ENCODE peak calls at places on chromosomes 1 and 21, in ten cellular contexts. U is mesenchymal stem cell; A is GM23248; H is breast epithelium; O is CD4-positive, alpha-beta memory T cell; T is fibroblast of mammary gland; G is HFF-Myc; C is CD8-positive, alpha-beta memory T cell; Z is brain microvascular endothelial cell; V is fibroblast of lung. R is an unnamed sample.

GRCh38 chr1:114428083-114428754 is 82.8 kb downstream of the TRIM33 start:
- DNase-seq in U (peak), A (peak), H (no peak), O (peak), T (peak), G (no peak), C (no peak), Z (no peak), V (peak), R (no peak)

GRCh38 chr21:30248844-30249243 is 32.9 kb upstream of the CLDN8 start:
- DNase-seq in U (no peak), A (no peak), H (no peak), O (no peak), T (no peak), G (no peak), C (no peak), Z (no peak), V (no peak), R (no peak)

GRCh38 chr1:34060901-34061415 is 104.1 kb downstream of the CSMD2 start:
- DNase-seq in U (no peak), A (peak), H (no peak), O (no peak), T (peak), G (no peak), C (no peak), Z (no peak), V (no peak), R (no peak)

GRCh38 chr1:199353906-199354305 is 673.6 kb upstream of the NR5A2 start:
- DNase-seq in U (no peak), A (no peak), H (no peak), O (no peak), T (no peak), G (no peak), C (no peak), Z (no peak), V (peak), R (no peak)

GRCh38 chr1:156898151-156898550 is 4.6 kb downstream of the PEAR1 start:
- DNase-seq in U (peak), A (no peak), H (no peak), O (no peak), T (peak), G (peak), C (no peak), Z (peak), V (peak), R (peak)

GRCh38 chr1:99580451-99580850 is 65.5 kb upstream of the PALMD start:
- DNase-seq in U (peak), A (peak), H (no peak), O (no peak), T (peak), G (no peak), C (no peak), Z (no peak), V (no peak), R (no peak)

GRCh38 chr1:29437946-29438345 is 201.6 kb downstream of the PTPRU start:
- DNase-seq in U (no peak), A (no peak), H (peak), O (no peak), T (no peak), G (no peak), C (no peak), Z (no peak), V (no peak), R (no peak)

GRCh38 chr1:8969937-8970336 is 24.3 kb downstream of the CA6 start:
- DNase-seq in U (no peak), A (no peak), H (no peak), O (no peak), T (no peak), G (no peak), C (no peak), Z (no peak), V (no peak), R (no peak)

GRCh38 chr1:110490791-110491451 is 28.1 kb downstream of the KCNA10 start:
- DNase-seq in U (no peak), A (no peak), H (no peak), O (no peak), T (no peak), G (no peak), C (no peak), Z (no peak), V (no peak), R (no peak)

GRCh38 chr1:67532452-67533216 is 102.4 kb upstream of the SERBP1 start:
- DNase-seq in U (peak), A (peak), H (no peak), O (peak), T (peak), G (peak), C (no peak), Z (peak), V (peak), R (peak)

GRCh38 chr1:247385283-247385682 is 30.7 kb upstream of the NLRP3 start:
- DNase-seq in U (no peak), A (peak), H (no peak), O (no peak), T (peak), G (no peak), C (no peak), Z (no peak), V (no peak), R (no peak)

GRCh38 chr1:2321258-2321657 is 70.1 kb downstream of the MORN1 start:
- DNase-seq in U (no peak), A (no peak), H (no peak), O (no peak), T (no peak), G (no peak), C (no peak), Z (no peak), V (no peak), R (no peak)

GRCh38 chr1:221315330-221315729 is 426.6 kb downstream of the DUSP10 start:
- DNase-seq in U (peak), A (peak), H (no peak), O (no peak), T (peak), G (peak), C (no peak), Z (peak), V (peak), R (peak)

GRCh38 chr1:98732985-98733781 is 71.7 kb downstream of the SNX7 start:
- DNase-seq in U (no peak), A (no peak), H (no peak), O (no peak), T (no peak), G (no peak), C (no peak), Z (no peak), V (peak), R (no peak)

GRCh38 chr1:17765444-17766411 is 10.6 kb downstream of the ACTL8 start:
- DNase-seq in U (peak), A (peak), H (no peak), O (no peak), T (peak), G (peak), C (no peak), Z (peak), V (peak), R (peak)

GRCh38 chr1:209409786-209410185 is 173.7 kb upstream of the CAMK1G start:
- DNase-seq in U (peak), A (peak), H (no peak), O (no peak), T (peak), G (no peak), C (no peak), Z (peak), V (peak), R (peak)

GRCh38 chr1:17196496-17197180 is 8.3 kb upstream of the PADI1 start:
- DNase-seq in U (no peak), A (no peak), H (no peak), O (no peak), T (no peak), G (no peak), C (no peak), Z (no peak), V (no peak), R (no peak)

GRCh38 chr1:172107261-172107820 is 266.0 kb downstream of the DNM3 start:
- DNase-seq in U (peak), A (no peak), H (no peak), O (no peak), T (no peak), G (no peak), C (no peak), Z (no peak), V (peak), R (no peak)

GRCh38 chr1:10980094-10980577 is 32.3 kb upstream of the TARDBP start:
- DNase-seq in U (peak), A (peak), H (peak), O (no peak), T (peak), G (no peak), C (no peak), Z (peak), V (peak), R (no peak)

DNA sequence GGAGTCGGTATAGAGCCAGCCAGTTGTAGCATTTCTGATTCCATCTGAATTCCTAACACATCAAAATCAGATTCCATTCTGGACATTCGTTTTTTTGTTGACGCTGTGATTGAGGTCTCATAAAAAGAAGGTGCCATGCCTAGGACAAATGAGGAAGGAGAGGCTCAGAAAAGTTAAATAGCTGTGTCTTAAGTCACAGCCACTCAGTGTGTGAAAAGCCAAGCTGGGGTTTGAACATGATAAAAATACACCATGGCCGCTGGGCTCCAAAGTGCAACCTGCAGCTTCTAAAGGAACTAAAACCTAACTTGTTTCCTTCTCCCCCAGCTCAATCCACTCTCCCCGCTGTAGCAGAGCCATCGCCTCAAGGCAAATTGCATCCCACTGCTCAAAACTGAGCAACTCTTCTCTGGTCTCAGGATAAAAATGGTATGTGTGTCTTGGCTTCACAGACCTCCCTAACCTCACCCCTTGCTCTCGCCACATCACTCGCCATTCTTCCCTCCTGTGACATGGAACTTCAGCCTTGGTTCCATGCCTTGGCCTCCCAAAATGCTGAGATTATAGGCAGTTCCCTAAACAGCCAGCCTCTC is 22.1 kb upstream of the FAM20B start:
- DNase-seq in U (no peak), A (no peak), H (no peak), O (no peak), T (no peak), G (no peak), C (no peak), Z (no peak), V (no peak), R (no peak)
- H3K4me3 ChIP-seq in U (no peak), A (no peak), H (no peak), O (no peak), T (no peak), G (no peak), C (no peak), Z (no peak), V (no peak), R (no peak)

GRCh38 chr1:78427506-78427905 is 63.3 kb upstream of the PTGFR start:
- DNase-seq in U (no peak), A (no peak), H (no peak), O (no peak), T (no peak), G (no peak), C (no peak), Z (no peak), V (peak), R (no peak)
- H3K4me3 ChIP-seq in U (no peak), A (no peak), H (no peak), O (no peak), T (no peak), G (no peak), C (no peak), Z (no peak), V (no peak), R (no peak)

GRCh38 chr1:175385316-175385715 is 192.7 kb upstream of the KIAA0040 start:
- DNase-seq in U (no peak), A (peak), H (no peak), O (no peak), T (peak), G (no peak), C (no peak), Z (no peak), V (no peak), R (no peak)
- H3K4me3 ChIP-seq in U (no peak), A (no peak), H (no peak), O (no peak), T (no peak), G (no peak), C (no peak), Z (no peak), V (no peak), R (no peak)

GRCh38 chr1:23693599-23693998 is 2.0 kb downstream of the RPL11 start:
- DNase-seq in U (no peak), A (no peak), H (no peak), O (no peak), T (no peak), G (no peak), C (no peak), Z (no peak), V (no peak), R (no peak)
- H3K4me3 ChIP-seq in U (peak), A (peak), H (no peak), O (no peak), T (peak), G (peak), C (no peak), Z (peak), V (peak), R (peak)

DNA sequence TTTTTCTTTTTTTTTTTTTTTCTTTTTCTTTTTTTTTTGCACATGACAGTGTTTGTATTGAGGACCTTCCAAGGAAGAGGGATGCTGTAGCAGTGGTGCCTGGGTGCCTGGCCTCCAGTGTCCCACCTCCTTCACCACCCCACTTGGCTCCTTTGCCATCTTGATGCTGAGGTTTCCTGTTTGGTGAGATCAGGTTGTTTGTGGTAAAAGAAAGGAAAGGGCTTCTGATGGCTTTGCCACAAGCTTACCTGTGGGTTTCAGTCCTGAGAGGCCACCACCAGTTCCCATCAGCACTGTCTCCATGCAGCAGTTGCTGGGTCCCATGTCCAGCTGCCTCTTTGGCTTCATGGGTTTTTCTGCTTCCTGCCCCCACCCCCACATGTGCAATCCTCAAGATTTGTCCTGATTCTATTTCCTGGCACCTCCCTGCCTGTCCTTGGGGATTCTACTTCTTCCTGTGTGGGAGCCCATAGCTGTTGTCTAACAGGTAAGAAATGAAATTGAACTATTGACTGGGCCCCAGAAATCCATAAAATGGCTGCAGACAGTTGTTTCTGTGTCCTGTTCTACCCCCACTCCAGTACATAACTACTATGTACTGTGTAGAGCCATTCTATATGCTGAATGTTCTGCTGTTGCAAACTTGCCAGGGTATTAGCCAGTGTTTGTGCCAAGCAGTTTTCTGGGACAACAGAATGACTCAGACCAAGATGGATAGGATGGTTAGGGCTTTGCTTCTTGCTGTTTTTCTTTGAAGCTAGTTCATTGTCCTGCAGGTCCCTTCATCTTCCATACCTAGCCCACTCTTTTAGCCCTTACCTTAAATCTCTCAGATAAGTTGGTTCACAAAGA is 4.2 kb upstream of the CCDC28B start:
- DNase-seq in U (no peak), A (peak), H (no peak), O (peak), T (peak), G (no peak), C (no peak), Z (no peak), V (peak), R (no peak)
- H3K4me3 ChIP-seq in U (no peak), A (no peak), H (no peak), O (no peak), T (no peak), G (no peak), C (peak), Z (no peak), V (no peak), R (no peak)

GRCh38 chr1:177165069-177165439 is 542 bp upstream of the ASTN1 start:
- DNase-seq in U (no peak), A (no peak), H (no peak), O (no peak), T (no peak), G (no peak), C (no peak), Z (no peak), V (no peak), R (no peak)

GRCh38 chr1:177163844-177164379 is 600 bp downstream of the ASTN1 start:
- DNase-seq in U (no peak), A (no peak), H (no peak), O (no peak), T (no peak), G (no peak), C (no peak), Z (no peak), V (no peak), R (no peak)

DNA sequence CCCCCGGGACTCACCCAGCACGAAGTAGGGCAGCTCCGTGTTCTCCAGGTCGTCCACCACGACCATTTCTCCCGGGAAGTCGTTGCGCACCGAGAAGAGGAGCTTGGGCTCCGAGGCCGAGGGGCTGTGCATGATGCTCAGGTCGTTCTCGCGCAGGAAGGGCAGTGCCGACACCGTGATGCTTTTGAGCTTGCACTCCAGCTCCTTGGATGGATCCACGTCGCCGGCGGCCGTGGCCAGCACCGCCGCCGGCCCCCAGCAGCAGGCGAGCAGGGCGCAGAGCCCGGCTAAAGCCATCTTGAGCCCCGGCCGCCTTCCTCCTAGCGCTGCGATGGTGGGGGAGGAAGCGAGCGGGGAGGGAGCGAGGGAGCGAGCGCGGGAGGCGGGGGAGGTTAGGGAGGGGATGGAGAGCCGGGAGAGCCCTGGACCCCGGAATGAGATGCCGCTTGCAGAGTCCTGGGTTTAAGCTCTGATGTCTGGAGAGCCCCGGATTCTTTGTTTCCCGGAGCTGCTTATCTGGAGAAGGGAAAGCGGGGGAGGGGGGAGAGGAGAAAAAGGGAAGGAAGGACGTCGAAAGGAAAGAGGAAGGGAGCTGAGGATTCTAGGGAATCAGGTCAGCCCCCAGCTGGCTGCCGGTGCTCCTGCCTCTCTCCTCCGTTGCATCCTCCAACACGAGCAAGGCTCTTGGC is at the start of gene ASTN1:
- DNase-seq in U (no peak), A (peak), H (no peak), O (no peak), T (no peak), G (no peak), C (no peak), Z (no peak), V (no peak), R (no peak)
- H3K4me3 ChIP-seq in U (peak), A (peak), H (peak), O (no peak), T (peak), G (peak), C (no peak), Z (peak), V (peak), R (peak)

GRCh38 chr1:14760780-14761179 is 162.3 kb downstream of the KAZN start:
- DNase-seq in U (no peak), A (no peak), H (no peak), O (no peak), T (no peak), G (no peak), C (no peak), Z (no peak), V (no peak), R (no peak)

GRCh38 chr1:14765773-14766172 is 167.3 kb downstream of the KAZN start:
- DNase-seq in U (no peak), A (no peak), H (no peak), O (no peak), T (no peak), G (no peak), C (no peak), Z (no peak), V (no peak), R (no peak)

GRCh38 chr1:14761754-14762153 is 163.3 kb downstream of the KAZN start:
- DNase-seq in U (no peak), A (no peak), H (no peak), O (no peak), T (no peak), G (no peak), C (no peak), Z (no peak), V (no peak), R (no peak)

GRCh38 chr1:14767075-14767474 is 168.6 kb downstream of the KAZN start:
- DNase-seq in U (no peak), A (no peak), H (no peak), O (no peak), T (no peak), G (no peak), C (no peak), Z (no peak), V (no peak), R (no peak)

DNA sequence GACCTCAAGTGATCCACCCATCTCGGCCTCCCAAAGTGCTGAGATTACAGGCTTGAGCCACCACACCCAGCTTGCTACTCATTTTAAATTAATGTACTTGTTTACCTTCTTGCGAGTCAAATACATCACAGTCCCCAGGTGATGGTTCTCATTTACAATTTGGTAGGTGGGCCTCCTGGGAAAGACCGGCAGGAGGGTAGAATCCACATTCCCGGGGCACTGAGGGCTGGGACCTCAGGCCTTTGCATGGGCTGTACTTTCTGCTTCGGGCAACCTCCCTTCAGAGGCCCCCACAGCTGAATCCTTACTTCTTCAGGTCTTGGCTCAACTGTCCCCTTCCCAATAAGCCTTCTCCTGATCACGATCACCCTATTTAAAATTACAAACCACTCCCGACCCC is 165.5 kb downstream of the KAZN start:
- DNase-seq in U (no peak), A (no peak), H (no peak), O (no peak), T (no peak), G (no peak), C (no peak), Z (no peak), V (no peak), R (no peak)
- H3K4me3 ChIP-seq in U (no peak), A (no peak), H (no peak), O (no peak), T (no peak), G (no peak), C (no peak), Z (no peak), V (no peak), R (no peak)

GRCh38 chr21:41065539-41065938 is 102.4 kb upstream of the BACE2 start:
- DNase-seq in U (no peak), A (peak), H (no peak), O (no peak), T (no peak), G (no peak), C (no peak), Z (no peak), V (no peak), R (no peak)
- H3K4me3 ChIP-seq in U (no peak), A (no peak), H (no peak), O (no peak), T (no peak), G (no peak), C (no peak), Z (no peak), V (no peak), R (no peak)

GRCh38 chr1:230068952-230069684 is 2.1 kb downstream of the GALNT2 start:
- DNase-seq in U (peak), A (peak), H (no peak), O (no peak), T (no peak), G (no peak), C (no peak), Z (no peak), V (peak), R (no peak)

GRCh38 chr1:230067871-230068814 is 1.1 kb downstream of the GALNT2 start:
- DNase-seq in U (peak), A (peak), H (no peak), O (peak), T (no peak), G (no peak), C (no peak), Z (no peak), V (peak), R (no peak)

GRCh38 chr1:230071316-230071715 is 4.3 kb downstream of the GALNT2 start:
- DNase-seq in U (no peak), A (no peak), H (no peak), O (no peak), T (no peak), G (no peak), C (no peak), Z (no peak), V (no peak), R (no peak)

GRCh38 chr1:230070321-230071208 is 3.5 kb downstream of the GALNT2 start:
- DNase-seq in U (no peak), A (no peak), H (no peak), O (no peak), T (no peak), G (no peak), C (no peak), Z (no peak), V (no peak), R (no peak)

GRCh38 chr1:230069813-230070212 is 2.8 kb downstream of the GALNT2 start:
- DNase-seq in U (no peak), A (no peak), H (no peak), O (no peak), T (no peak), G (no peak), C (no peak), Z (no peak), V (peak), R (no peak)
- H3K4me3 ChIP-seq in U (no peak), A (peak), H (no peak), O (no peak), T (no peak), G (no peak), C (no peak), Z (no peak), V (peak), R (no peak)

GRCh38 chr1:208045410-208046252 is 134.7 kb upstream of the CD34 start:
- DNase-seq in U (no peak), A (no peak), H (no peak), O (no peak), T (no peak), G (no peak), C (no peak), Z (no peak), V (no peak), R (no peak)
- H3K4me3 ChIP-seq in U (no peak), A (no peak), H (no peak), O (no peak), T (no peak), G (no peak), C (no peak), Z (no peak), V (no peak), R (no peak)

R was measured in skeletal muscle cell.